ENCODE peak calls at places on chromosome 14, in four cellular contexts. U, P, Q and W are unnamed samples.

GRCh38 chr14:73553845-73554244 is 4.9 kb downstream of the HEATR4 start:
- DNase-seq in Q (no peak), U (no peak), P (no peak), W (no peak)

GRCh38 chr14:74583689-74584434 is 28.2 kb downstream of the LTBP2 start:
- DNase-seq in P (peak; percentile 83), Q (peak; percentile 4), U (no peak), W (no peak)

GRCh38 chr14:60981626-60982455 is 796 bp downstream of the SLC38A6 start:
- DNase-seq in Q (no peak), U (peak; percentile 15), P (peak; percentile 33), W (peak; percentile 12)

GRCh38 chr14:104826858-104827172 is 25.9 kb downstream of the ZBTB42 start:
- DNase-seq in Q (no peak), P (no peak), U (no peak), W (peak; percentile 39)

GRCh38 chr14:22391908-22392307 is 197.1 kb downstream of the DAD1 start:
- DNase-seq in Q (no peak), P (peak; percentile 47), U (peak; percentile 89), W (peak; percentile 70)

GRCh38 chr14:76917759-76918175 is 91.6 kb downstream of the LRRC74A start:
- DNase-seq in P (no peak), U (no peak), Q (no peak), W (no peak)

GRCh38 chr14:81384900-81385299 is 15.2 kb downstream of the STON2 start:
- DNase-seq in U (no peak), Q (no peak), P (peak; percentile 40), W (no peak)

GRCh38 chr14:20680843-20681347 is 3.5 kb upstream of the RNASE4 start:
- DNase-seq in Q (no peak), U (no peak), P (no peak), W (peak; percentile 63)

GRCh38 chr14:98956616-98957015 is 315.4 kb downstream of the BCL11B start:
- DNase-seq in U (no peak), Q (no peak), P (no peak), W (no peak)

GRCh38 chr14:53779301-53779700 is 177.3 kb downstream of the BMP4 start:
- DNase-seq in U (no peak), P (no peak), Q (no peak), W (no peak)

GRCh38 chr14:36217732-36218131 is 41.2 kb upstream of the PTCSC3 start:
- DNase-seq in P (peak; percentile 13), U (no peak), Q (no peak), W (no peak)

GRCh38 chr14:76077340-76077739 is 74.4 kb upstream of the GPATCH2L start:
- DNase-seq in U (no peak), Q (no peak), P (no peak), W (no peak)

GRCh38 chr14:97153527-97153926 is 356.3 kb downstream of the VRK1 start:
- DNase-seq in P (no peak), Q (no peak), U (no peak), W (no peak)

GRCh38 chr14:104589338-104590195 is 10.0 kb downstream of the C14orf180 start:
- DNase-seq in U (no peak), P (no peak), Q (no peak), W (no peak)

GRCh38 chr14:103016594-103016993 is 40.8 kb downstream of the CDC42BPB start:
- DNase-seq in P (no peak), Q (no peak), U (no peak), W (no peak)
- TF ChIP-seq CTCF in P (no peak), Q (no peak), U (no peak), W (no peak)

GRCh38 chr14:64465856-64466554 is 706 bp downstream of the AKAP5 start:
- DNase-seq in P (no peak), Q (no peak), U (no peak), W (no peak)
- TF ChIP-seq CTCF in P (peak; percentile 9), Q (no peak), U (no peak), W (no peak)

GRCh38 chr14:67881225-67881624 is 61.6 kb downstream of the RAD51B start:
- DNase-seq in U (peak; percentile 78), Q (no peak), P (no peak), W (peak; percentile 58)

GRCh38 chr14:67882973-67883372 is 63.4 kb downstream of the RAD51B start:
- DNase-seq in Q (no peak), P (no peak), U (no peak), W (no peak)

GRCh38 chr14:67886221-67886620 is 66.6 kb downstream of the RAD51B start:
- DNase-seq in Q (no peak), P (no peak), U (no peak), W (no peak)

GRCh38 chr14:67887478-67887877 is 67.9 kb downstream of the RAD51B start:
- DNase-seq in U (no peak), P (no peak), Q (no peak), W (no peak)

GRCh38 chr14:67883717-67884116 is 64.1 kb downstream of the RAD51B start:
- DNase-seq in P (no peak), U (no peak), Q (no peak), W (no peak)
- TF ChIP-seq CTCF in P (peak; percentile 61), U (no peak), Q (no peak), W (no peak)

GRCh38 chr14:52148371-52148770 is 79.5 kb upstream of the NID2 start:
- DNase-seq in P (no peak), Q (no peak), U (no peak), W (no peak)

GRCh38 chr14:52150162-52150561 is 81.3 kb upstream of the NID2 start:
- DNase-seq in U (no peak), P (no peak), Q (no peak), W (no peak)

GRCh38 chr14:52142504-52142903 is 73.6 kb upstream of the NID2 start:
- DNase-seq in Q (no peak), U (no peak), P (no peak), W (no peak)

GRCh38 chr14:52146504-52146903 is 77.6 kb upstream of the NID2 start:
- DNase-seq in Q (no peak), U (no peak), P (no peak), W (no peak)
- TF ChIP-seq CTCF in Q (no peak), U (no peak), P (peak; percentile 41), W (no peak)

DNA sequence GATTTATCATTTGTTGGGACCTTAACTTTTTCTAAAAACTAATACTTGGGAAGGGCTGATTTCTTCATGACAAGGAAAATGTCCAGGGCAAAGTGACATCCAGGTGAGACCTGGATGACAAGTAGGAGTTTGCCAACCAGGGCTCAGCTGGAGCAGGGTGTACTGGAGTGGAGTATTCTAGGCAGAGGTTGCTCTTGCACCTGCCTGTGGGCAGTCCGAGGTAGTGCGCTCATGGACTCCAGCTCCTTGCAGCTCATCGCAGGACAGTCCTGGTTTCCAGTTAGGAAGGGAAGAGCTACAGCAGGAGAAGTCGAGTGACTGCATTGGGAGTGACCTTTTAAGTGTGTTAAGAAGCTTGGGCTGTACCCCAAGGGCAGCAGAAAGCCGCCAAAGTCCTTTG is 175.9 kb downstream of the PELI2 start:
- DNase-seq in P (no peak), U (peak; percentile 7), Q (no peak), W (no peak)
- TF ChIP-seq CTCF in P (no peak), U (no peak), Q (no peak), W (no peak)